ENCODE peak calls at places on chromosomes 6 and 20, in ten cellular contexts. I, U, Y, R, S, M, C, T, D and H are unnamed samples.

GRCh38 chr20:59042151-59042795 is at the start of gene PRELID3B:
- DNase-seq in U (no peak), D (peak), M (no peak), I (peak), R (no peak), C (no peak), S (peak), T (peak), Y (no peak), H (peak)

GRCh38 chr6:125196613-125197012 is 43.0 kb downstream of the TPD52L1 start:
- DNase-seq in T (no peak), M (no peak), I (no peak), R (no peak), U (no peak), D (no peak), S (no peak), Y (no peak), C (no peak), H (no peak)

GRCh38 chr6:6823568-6824224 is 235.2 kb downstream of the LY86 start:
- DNase-seq in C (no peak), S (no peak), T (no peak), D (peak), Y (no peak), R (no peak), U (no peak), M (no peak), I (peak), H (peak)

GRCh38 chr6:78810146-78810545 is 57.2 kb upstream of the IRAK1BP1 start:
- DNase-seq in T (no peak), R (no peak), C (no peak), D (no peak), Y (no peak), M (no peak), S (no peak), U (no peak), I (no peak), H (no peak)

GRCh38 chr20:1537731-1538058 is 19.8 kb downstream of the SIRPD start:
- DNase-seq in I (no peak), R (no peak), M (no peak), C (no peak), T (no peak), Y (peak), D (peak), S (peak), U (peak), H (peak)

GRCh38 chr20:53403029-53403428 is 190.6 kb downstream of the ZNF217 start:
- DNase-seq in R (no peak), Y (no peak), U (no peak), M (no peak), T (no peak), D (no peak), C (no peak), I (no peak), S (no peak), H (no peak)

GRCh38 chr6:16274519-16275229 is 36.3 kb downstream of the GMPR start:
- DNase-seq in M (no peak), D (no peak), S (no peak), R (no peak), U (no peak), T (no peak), C (no peak), I (no peak), Y (no peak), H (no peak)

GRCh38 chr20:64035066-64035932 is 683 bp upstream of the C20orf204 start:
- DNase-seq in D (no peak), S (no peak), U (peak), C (no peak), T (no peak), M (no peak), I (no peak), R (no peak), Y (no peak), H (no peak)

GRCh38 chr6:90790696-90791095 is 203.8 kb upstream of the MAP3K7 start:
- DNase-seq in C (no peak), M (no peak), S (no peak), D (no peak), R (no peak), Y (no peak), U (no peak), T (no peak), I (no peak), H (no peak)

GRCh38 chr20:64166712-64167615 is 2.7 kb downstream of the MYT1 start:
- DNase-seq in C (no peak), D (no peak), I (no peak), Y (no peak), R (no peak), M (no peak), U (no peak), S (no peak), T (no peak), H (no peak)

GRCh38 chr6:87155920-87156600 is 695 bp downstream of the ZNF292 start:
- DNase-seq in T (peak), M (peak), D (peak), C (peak), I (peak), S (peak), Y (peak), U (peak), R (peak), H (peak)

GRCh38 chr6:122207794-122208193 is 191.7 kb upstream of the HSF2 start:
- DNase-seq in T (no peak), U (no peak), R (no peak), C (no peak), M (no peak), I (no peak), D (no peak), Y (no peak), S (no peak), H (no peak)

GRCh38 chr6:14092861-14093789 is 24.4 kb upstream of the CD83 start:
- DNase-seq in R (no peak), M (no peak), U (no peak), D (no peak), I (peak), T (no peak), C (no peak), S (peak), Y (peak), H (peak)

GRCh38 chr20:728022-728944 is 40.0 kb downstream of the SLC52A3 start:
- DNase-seq in U (peak), R (peak), D (peak), C (no peak), I (peak), T (peak), Y (no peak), S (peak), M (peak), H (no peak)

GRCh38 chr6:108835218-108835850 is 12.9 kb upstream of the ARMC2 start:
- DNase-seq in D (peak), U (peak), T (peak), S (peak), I (peak), C (peak), M (peak), Y (peak), R (peak), H (peak)

GRCh38 chr20:49303211-49303610 is 25.4 kb upstream of the ZNFX1 start:
- DNase-seq in Y (no peak), U (no peak), D (no peak), C (no peak), S (no peak), R (no peak), T (no peak), M (no peak), I (no peak), H (no peak)

GRCh38 chr6:6657820-6658217 is 69.3 kb downstream of the LY86 start:
- DNase-seq in D (no peak), S (no peak), M (no peak), U (no peak), Y (no peak), R (no peak), C (no peak), T (no peak), I (no peak), H (no peak)

GRCh38 chr6:105688573-105688972 is 285.7 kb upstream of the PREP start:
- DNase-seq in M (no peak), C (no peak), U (no peak), I (no peak), S (no peak), Y (no peak), R (no peak), D (no peak), T (no peak), H (no peak)

GRCh38 chr6:10269814-10270472 is 144.9 kb downstream of the TFAP2A start:
- DNase-seq in R (no peak), I (no peak), U (no peak), Y (no peak), S (no peak), C (no peak), D (no peak), M (no peak), T (no peak), H (no peak)

GRCh38 chr20:9517297-9518134 is 3.1 kb downstream of the LAMP5 start:
- DNase-seq in D (no peak), Y (no peak), M (no peak), T (no peak), S (no peak), R (no peak), U (no peak), C (no peak), I (no peak), H (no peak)

GRCh38 chr6:20808984-20809383 is 274.7 kb downstream of the CDKAL1 start:
- DNase-seq in U (no peak), S (no peak), Y (no peak), D (no peak), C (no peak), T (no peak), R (no peak), M (no peak), I (no peak), H (no peak)

GRCh38 chr20:25047766-25048165 is 10.2 kb downstream of the ACSS1 start:
- DNase-seq in Y (no peak), S (peak), R (no peak), C (no peak), M (peak), D (peak), U (peak), I (no peak), T (no peak), H (peak)

GRCh38 chr6:38180586-38180985 is 361.1 kb downstream of the ZFAND3 start:
- DNase-seq in I (peak), C (peak), U (no peak), Y (no peak), S (no peak), D (peak), R (peak), M (no peak), T (no peak), H (no peak)

GRCh38 chr20:48531505-48531904 is 296.3 kb downstream of the PREX1 start:
- DNase-seq in T (no peak), I (no peak), C (no peak), Y (no peak), U (no peak), S (no peak), R (no peak), M (no peak), D (no peak), H (peak)

GRCh38 chr6:17099401-17100059 is 2.3 kb upstream of the STMND1 start:
- DNase-seq in T (no peak), U (no peak), D (no peak), C (no peak), M (no peak), R (no peak), I (peak), S (no peak), Y (no peak), H (no peak)

GRCh38 chr6:30646450-30647038 is 389 bp upstream of the C6orf136 start:
- DNase-seq in C (peak), S (peak), M (peak), D (peak), U (peak), R (peak), I (peak), Y (peak), T (peak), H (peak)

GRCh38 chr6:77456531-77457248 is 6.6 kb downstream of the HTR1B start:
- DNase-seq in D (no peak), U (no peak), C (no peak), S (no peak), I (no peak), T (no peak), R (no peak), M (no peak), Y (no peak), H (no peak)

GRCh38 chr20:63934271-63935068 is 21.7 kb downstream of the UCKL1 start:
- DNase-seq in I (no peak), R (peak), Y (no peak), U (peak), T (no peak), M (no peak), C (no peak), S (no peak), D (no peak), H (no peak)

GRCh38 chr20:3890410-3890751 is 1.2 kb downstream of the PANK2 start:
- DNase-seq in C (no peak), T (no peak), M (peak), U (no peak), S (no peak), I (no peak), Y (no peak), D (peak), R (no peak), H (no peak)

GRCh38 chr20:3887870-3888614 is 1.1 kb upstream of the PANK2 start:
- DNase-seq in D (no peak), C (no peak), S (peak), R (no peak), M (peak), T (no peak), U (no peak), I (no peak), Y (peak), H (no peak)

GRCh38 chr20:3889489-3890409 is 562 bp downstream of the PANK2 start:
- DNase-seq in D (peak), S (peak), C (no peak), R (peak), Y (peak), I (peak), T (peak), M (peak), U (peak), H (peak)

GRCh38 chr20:3890999-3891929 is 2.1 kb downstream of the PANK2 start:
- DNase-seq in C (no peak), T (no peak), D (peak), M (peak), U (no peak), S (no peak), R (no peak), I (no peak), Y (no peak), H (no peak)

DNA sequence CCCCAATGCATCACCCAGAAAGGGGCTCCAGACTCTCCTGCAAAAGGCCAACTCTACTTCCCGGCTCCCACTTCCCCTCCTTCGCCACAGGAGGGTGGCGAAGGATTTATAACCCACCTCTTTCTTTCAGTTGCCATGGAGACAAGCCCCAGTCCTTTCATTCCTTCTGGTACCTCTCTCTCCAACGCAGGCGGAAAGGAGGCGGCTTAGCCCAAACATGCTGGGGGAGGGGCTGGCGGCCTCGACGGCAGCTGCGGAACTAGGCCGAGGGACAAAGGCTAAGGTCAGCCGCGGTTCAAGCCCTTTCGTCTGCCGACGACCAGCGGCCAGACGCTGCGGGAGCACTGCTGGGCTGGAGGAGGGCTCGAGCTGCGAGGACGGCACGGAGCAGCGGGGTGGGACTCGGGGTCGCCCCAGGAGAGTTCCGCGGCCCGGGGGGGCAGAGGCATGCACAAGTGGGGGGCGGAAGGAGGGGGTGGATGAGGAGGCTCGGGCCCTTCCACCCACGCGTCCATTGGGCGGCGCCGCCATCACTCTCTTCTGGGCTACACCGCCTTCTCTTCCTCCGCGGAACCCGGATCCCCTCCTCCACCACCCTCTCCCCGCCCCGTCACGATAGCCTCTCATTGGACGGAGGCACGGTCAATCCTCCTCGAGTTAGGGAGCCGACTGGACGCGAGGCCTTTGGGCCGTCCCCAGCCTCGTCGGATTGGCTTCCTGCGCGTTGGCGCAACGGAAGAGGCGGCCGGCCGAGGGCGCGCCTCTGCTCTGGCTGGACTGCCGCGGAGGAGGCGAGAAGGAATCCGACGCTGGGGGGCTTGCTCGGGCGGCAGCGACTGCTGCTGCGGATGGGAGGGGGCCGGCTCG is at the start of gene PANK2:
- DNase-seq in I (peak), R (peak), M (peak), Y (peak), T (peak), C (peak), D (peak), S (peak), U (peak), H (peak)
- TF ChIP-seq CTCF in I (peak), R (peak), M (peak), Y (peak), T (peak), C (peak), D (no peak), S (peak), U (peak), H (peak)

GRCh38 chr6:2765896-2766766 is 938 bp downstream of the WRNIP1 start:
- DNase-seq in Y (peak), C (no peak), I (peak), U (peak), D (peak), T (peak), S (peak), M (peak), R (no peak), H (peak)

GRCh38 chr6:2768696-2769095 is 3.5 kb downstream of the WRNIP1 start:
- DNase-seq in Y (no peak), T (no peak), M (no peak), R (no peak), S (no peak), D (no peak), C (no peak), I (no peak), U (no peak), H (no peak)

GRCh38 chr6:2766767-2767314 is 1.6 kb downstream of the WRNIP1 start:
- DNase-seq in S (no peak), Y (no peak), I (no peak), M (no peak), T (no peak), D (no peak), C (no peak), U (no peak), R (no peak), H (no peak)

GRCh38 chr6:2768125-2768524 is 2.9 kb downstream of the WRNIP1 start:
- DNase-seq in I (no peak), U (no peak), T (no peak), S (no peak), Y (no peak), M (no peak), D (no peak), C (no peak), R (no peak), H (no peak)

DNA sequence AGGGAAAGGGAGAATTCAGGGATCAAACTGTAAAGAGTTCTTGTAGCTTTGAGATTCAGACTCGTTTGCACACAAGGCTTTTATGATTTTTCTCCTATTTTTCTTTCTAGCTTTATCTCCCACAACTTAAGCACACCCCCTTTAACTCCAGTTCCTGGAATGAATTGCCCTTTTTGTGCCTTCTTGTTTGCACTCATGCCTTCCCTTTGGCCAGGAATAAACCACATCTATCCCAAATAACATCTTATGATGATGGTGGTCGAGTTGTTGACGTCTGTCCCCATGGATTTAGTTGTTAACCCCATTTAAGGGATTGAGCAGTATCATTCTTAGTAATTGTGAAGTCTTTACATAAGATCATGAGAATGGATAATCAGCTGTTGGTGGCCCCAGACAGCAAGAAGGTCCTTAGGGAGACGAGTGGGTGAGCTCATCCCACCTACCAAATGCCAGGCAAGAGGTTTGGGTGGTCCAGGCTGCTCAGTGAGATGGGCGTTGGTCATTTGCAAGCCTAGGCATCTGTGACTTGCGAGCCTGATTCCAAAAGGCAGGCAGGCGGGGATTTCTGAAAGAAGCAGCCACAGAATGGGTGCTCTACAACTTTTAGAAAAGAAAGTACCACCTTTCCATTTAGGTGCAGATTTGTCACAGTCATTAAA is 2.3 kb downstream of the WRNIP1 start:
- DNase-seq in S (no peak), T (no peak), I (no peak), D (no peak), R (no peak), C (no peak), U (no peak), Y (no peak), M (no peak), H (no peak)
- H3K4me3 ChIP-seq in S (peak), T (peak), I (no peak), D (peak), R (peak), C (peak), U (peak), Y (peak), M (peak), H (no peak)

DNA sequence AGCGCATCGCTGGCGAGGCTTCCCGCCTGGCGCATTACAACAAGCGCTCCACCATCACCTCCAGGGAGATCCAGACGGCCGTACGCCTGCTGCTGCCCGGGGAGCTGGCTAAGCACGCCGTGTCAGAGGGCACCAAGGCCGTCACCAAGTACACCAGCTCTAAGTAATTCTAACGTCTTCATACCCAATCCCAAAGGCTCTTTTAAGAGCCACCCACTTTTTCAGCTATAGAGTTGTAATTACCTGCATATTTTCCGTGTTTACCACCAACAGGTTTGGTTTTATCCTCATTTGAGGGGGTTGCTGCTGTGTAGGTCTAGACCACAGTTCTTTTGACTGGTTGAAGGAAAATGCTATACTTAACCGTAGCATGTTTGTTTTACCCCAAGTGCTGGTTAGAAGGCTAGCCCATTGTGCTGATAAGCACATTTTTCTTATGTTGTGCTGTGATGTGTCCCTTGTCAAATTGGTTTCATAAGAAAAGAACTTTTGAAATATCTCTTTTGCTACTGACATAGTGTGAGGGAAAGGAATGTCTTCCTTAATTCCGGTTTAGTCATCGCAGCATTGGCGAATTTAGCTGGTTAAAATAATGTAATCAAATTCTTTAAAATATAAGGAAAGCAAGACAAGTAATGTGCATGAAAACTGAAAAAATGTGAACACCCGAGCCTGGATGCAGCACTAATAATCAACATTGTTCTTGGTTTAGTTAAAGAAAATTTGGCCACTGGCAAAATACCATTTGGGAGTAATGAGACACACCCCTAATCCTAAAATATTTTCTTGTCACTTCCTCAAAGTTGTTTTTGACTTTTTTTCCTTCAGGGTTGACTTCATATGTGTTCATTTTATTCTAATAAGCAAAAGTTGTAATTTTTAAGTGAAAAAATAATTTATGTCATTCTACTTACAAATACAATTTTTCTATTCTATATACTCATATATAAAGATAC is 112.8 kb downstream of the HFE start:
- DNase-seq in D (no peak), C (no peak), T (no peak), R (no peak), Y (no peak), I (no peak), S (no peak), M (no peak), U (no peak), H (no peak)
- TF ChIP-seq POLR2A in D (no peak), C (no peak), T (no peak), R (no peak), Y (no peak), I (no peak), S (no peak), M (no peak), U (no peak), H (no peak)

DNA sequence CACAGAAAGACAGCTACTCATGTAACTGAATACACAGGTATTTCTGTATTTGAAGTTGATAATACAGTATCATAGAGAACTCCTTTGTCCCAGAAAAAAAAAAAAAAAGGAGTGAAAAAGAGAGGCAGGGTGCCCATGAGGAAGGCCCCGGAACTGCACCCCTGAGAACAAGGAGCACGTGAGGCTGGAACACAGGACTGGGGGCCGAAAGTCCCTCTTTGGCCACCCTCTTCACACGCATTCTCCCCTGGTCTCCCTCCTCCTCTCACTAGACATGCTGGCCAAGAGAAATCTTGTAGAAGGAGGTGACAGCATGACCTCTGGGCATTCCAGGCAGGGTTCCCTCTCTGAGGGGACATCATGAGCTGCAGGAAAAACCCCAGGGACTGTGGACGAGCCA is 62.7 kb upstream of the TRAF3IP2 start:
- DNase-seq in I (no peak), T (peak), S (no peak), C (no peak), U (no peak), M (no peak), D (no peak), R (no peak), Y (no peak), H (no peak)
- TF ChIP-seq CTCF in I (no peak), T (peak), S (no peak), C (no peak), U (no peak), M (no peak), D (peak), R (peak), Y (no peak), H (no peak)